ENCODE peak calls at places on chromosome 21, in five cellular contexts. One of them, this sample, is unnamed.

GRCh38 chr21:25898671-25899070 is 163.9 kb downstream of the GABPA start:
- DNase-seq in GM20000: no peak
- DNase-seq in cardiac fibroblast: peak; percentile 29
- DNase-seq in mesothelial cell of epicardium: no peak
- DNase-seq in left colon: no peak
- DNase-seq in this sample: no peak

GRCh38 chr21:35831230-35831629 is 229.1 kb downstream of the SETD4 start:
- DNase-seq in left colon: no peak
- DNase-seq in cardiac fibroblast: no peak
- DNase-seq in GM20000: no peak
- DNase-seq in mesothelial cell of epicardium: no peak
- DNase-seq in this sample: no peak

GRCh38 chr21:43193088-43193650 is 24.4 kb downstream of the CRYAA start:
- DNase-seq in cardiac fibroblast: no peak
- DNase-seq in mesothelial cell of epicardium: no peak
- DNase-seq in GM20000: no peak
- DNase-seq in left colon: peak; percentile 14
- DNase-seq in this sample: no peak

GRCh38 chr21:16418211-16418610 is 688.4 kb downstream of the USP25 start:
- DNase-seq in left colon: no peak
- DNase-seq in cardiac fibroblast: peak; percentile 53
- DNase-seq in mesothelial cell of epicardium: no peak
- DNase-seq in GM20000: no peak
- DNase-seq in this sample: no peak

GRCh38 chr21:20270365-20271055 is 727.7 kb upstream of the NCAM2 start:
- DNase-seq in left colon: no peak
- DNase-seq in mesothelial cell of epicardium: no peak
- DNase-seq in GM20000: no peak
- DNase-seq in cardiac fibroblast: no peak
- DNase-seq in this sample: no peak

GRCh38 chr21:37073417-37074194 is 552 bp downstream of the TTC3 start:
- DNase-seq in left colon: peak; percentile 60
- DNase-seq in GM20000: peak; percentile 49
- DNase-seq in cardiac fibroblast: peak; percentile 48
- DNase-seq in mesothelial cell of epicardium: no peak
- DNase-seq in this sample: peak; percentile 52

GRCh38 chr21:33196956-33197374 is 32.8 kb upstream of the IFNAR2 start:
- DNase-seq in mesothelial cell of epicardium: no peak
- DNase-seq in left colon: no peak
- DNase-seq in cardiac fibroblast: peak; percentile 72
- DNase-seq in GM20000: peak; percentile 37
- DNase-seq in this sample: peak; percentile 76

GRCh38 chr21:43829575-43830119 is 35.4 kb upstream of the AGPAT3 start:
- DNase-seq in left colon: no peak
- DNase-seq in mesothelial cell of epicardium: no peak
- DNase-seq in cardiac fibroblast: no peak
- DNase-seq in GM20000: peak; percentile 10
- DNase-seq in this sample: no peak

GRCh38 chr21:42455754-42456440 is 40.1 kb downstream of the RSPH1 start:
- DNase-seq in cardiac fibroblast: no peak
- DNase-seq in left colon: peak; percentile 11
- DNase-seq in mesothelial cell of epicardium: no peak
- DNase-seq in GM20000: no peak
- DNase-seq in this sample: no peak

GRCh38 chr21:45525153-45525909 is 16.9 kb downstream of the SLC19A1 start:
- DNase-seq in mesothelial cell of epicardium: peak; percentile 18
- DNase-seq in cardiac fibroblast: no peak
- DNase-seq in left colon: peak; percentile 61
- DNase-seq in GM20000: no peak
- DNase-seq in this sample: no peak